ENCODE peak calls at places on chromosome 11, in four cellular contexts. M is NCI-H1105, U is A172, N is brain microvascular endothelial cell. E is an unnamed sample.

GRCh38 chr11:112525844-112526590 is 265.4 kb upstream of the PLET1 start:
- DNase-seq in U (no peak), N (no peak), M (no peak), E (no peak)

GRCh38 chr11:46216765-46217089 is 60.7 kb upstream of the CREB3L1 start:
- DNase-seq in N (no peak), U (no peak), M (no peak), E (no peak)

GRCh38 chr11:8325905-8326304 is 62.2 kb upstream of the LMO1 start:
- DNase-seq in U (no peak), N (no peak), M (no peak), E (no peak)

GRCh38 chr11:60193687-60194433 is 11.0 kb upstream of the MS4A6A start:
- DNase-seq in U (peak), M (peak), N (peak), E (peak)

GRCh38 chr11:13260963-13261599 is 16.5 kb upstream of the BMAL1 start:
- DNase-seq in N (peak), U (peak), M (no peak), E (peak)

GRCh38 chr11:125250316-125250870 is 85.8 kb downstream of the PKNOX2 start:
- DNase-seq in U (no peak), N (no peak), M (no peak), E (no peak)

GRCh38 chr11:117220568-117220967 is 11.3 kb downstream of the PCSK7 start:
- DNase-seq in M (no peak), U (no peak), N (no peak), E (no peak)

GRCh38 chr11:81098471-81098870 is 1635.2 kb downstream of the FAM181B start:
- DNase-seq in N (no peak), U (no peak), M (no peak), E (no peak)

GRCh38 chr11:134630896-134631295 is 218.9 kb upstream of the B3GAT1 start:
- DNase-seq in N (no peak), U (no peak), M (no peak), E (no peak)

E was measured in PC-3.